ENCODE peak calls at places on chromosomes 1 and 21, in seven cellular contexts. One of them, this sample, is unnamed.

GRCh38 chr21:42479582-42479981 is 16.4 kb downstream of the RSPH1 start:
- DNase-seq in HCT116: no peak
- DNase-seq in H1: no peak
- DNase-seq in SK-N-SH: no peak
- DNase-seq in HepG2: no peak
- DNase-seq in K562: no peak
- DNase-seq in GM12878: no peak
- DNase-seq in this sample: no peak

GRCh38 chr1:219416598-219417238 is 196.2 kb downstream of the ZC3H11B start:
- DNase-seq in H1: peak; percentile 13
- DNase-seq in SK-N-SH: peak; percentile 44
- DNase-seq in GM12878: peak; percentile 15
- DNase-seq in K562: peak; percentile 26
- DNase-seq in HepG2: peak; percentile 47
- DNase-seq in HCT116: peak; percentile 45
- DNase-seq in this sample: peak; percentile 28

GRCh38 chr1:169106095-169106920 is at the start of gene ATP1B1:
- DNase-seq in SK-N-SH: peak; percentile 96
- DNase-seq in GM12878: no peak
- DNase-seq in HepG2: peak; percentile 79
- DNase-seq in K562: peak; percentile 98
- DNase-seq in H1: peak; percentile 63
- DNase-seq in HCT116: peak; percentile 64
- DNase-seq in this sample: peak; percentile 99

GRCh38 chr1:87853576-87854351 is 525.1 kb downstream of the LMO4 start:
- DNase-seq in H1: no peak
- DNase-seq in HCT116: no peak
- DNase-seq in HepG2: no peak
- DNase-seq in K562: no peak
- DNase-seq in SK-N-SH: no peak
- DNase-seq in GM12878: no peak
- DNase-seq in this sample: no peak

GRCh38 chr1:108009603-108010195 is 44.7 kb upstream of the VAV3 start:
- DNase-seq in H1: no peak
- DNase-seq in GM12878: no peak
- DNase-seq in K562: no peak
- DNase-seq in HCT116: no peak
- DNase-seq in SK-N-SH: no peak
- DNase-seq in HepG2: no peak
- DNase-seq in this sample: no peak

GRCh38 chr1:214864896-214865688 is 217.4 kb upstream of the KCNK2 start:
- DNase-seq in GM12878: no peak
- DNase-seq in SK-N-SH: no peak
- DNase-seq in HepG2: no peak
- DNase-seq in H1: no peak
- DNase-seq in K562: no peak
- DNase-seq in HCT116: no peak
- DNase-seq in this sample: no peak

GRCh38 chr1:50209749-50210148 is 101.0 kb downstream of the ELAVL4 start:
- DNase-seq in SK-N-SH: no peak
- DNase-seq in H1: no peak
- DNase-seq in HepG2: no peak
- DNase-seq in K562: no peak
- DNase-seq in GM12878: no peak
- DNase-seq in HCT116: no peak
- DNase-seq in this sample: no peak

GRCh38 chr1:115282825-115283224 is 55.2 kb downstream of the NGF start:
- DNase-seq in HCT116: no peak
- DNase-seq in H1: no peak
- DNase-seq in GM12878: no peak
- DNase-seq in HepG2: no peak
- DNase-seq in K562: no peak
- DNase-seq in SK-N-SH: no peak
- DNase-seq in this sample: no peak

GRCh38 chr1:158124034-158124433 is 56.7 kb upstream of the CD1D start:
- DNase-seq in K562: no peak
- DNase-seq in SK-N-SH: no peak
- DNase-seq in GM12878: no peak
- DNase-seq in H1: no peak
- DNase-seq in HCT116: no peak
- DNase-seq in HepG2: no peak
- DNase-seq in this sample: no peak

GRCh38 chr1:36585760-36586072 is 103.0 kb upstream of the CSF3R start:
- DNase-seq in H1: no peak
- DNase-seq in K562: no peak
- DNase-seq in HepG2: no peak
- DNase-seq in HCT116: no peak
- DNase-seq in SK-N-SH: no peak
- DNase-seq in GM12878: no peak
- DNase-seq in this sample: no peak

GRCh38 chr1:106498238-106498637 is 558.2 kb upstream of the PRMT6 start:
- DNase-seq in HepG2: no peak
- DNase-seq in H1: no peak
- DNase-seq in K562: no peak
- DNase-seq in HCT116: no peak
- DNase-seq in SK-N-SH: no peak
- DNase-seq in GM12878: no peak
- DNase-seq in this sample: no peak

GRCh38 chr1:205582046-205582445 is 49.8 kb downstream of the ELK4 start:
- DNase-seq in HCT116: no peak
- DNase-seq in H1: no peak
- DNase-seq in SK-N-SH: no peak
- DNase-seq in GM12878: no peak
- DNase-seq in HepG2: peak; percentile 16
- DNase-seq in K562: no peak
- DNase-seq in this sample: no peak

GRCh38 chr1:192475329-192475728 is 100.2 kb upstream of the RGS1 start:
- DNase-seq in H1: no peak
- DNase-seq in K562: no peak
- DNase-seq in GM12878: no peak
- DNase-seq in SK-N-SH: no peak
- DNase-seq in HepG2: no peak
- DNase-seq in HCT116: no peak
- DNase-seq in this sample: no peak

GRCh38 chr21:44929799-44930542 is 9.3 kb upstream of the ITGB2 start:
- DNase-seq in HepG2: no peak
- DNase-seq in K562: no peak
- DNase-seq in HCT116: no peak
- DNase-seq in GM12878: no peak
- DNase-seq in H1: no peak
- DNase-seq in SK-N-SH: no peak
- DNase-seq in this sample: no peak

GRCh38 chr1:37035828-37036666 is 1.7 kb upstream of the GRIK3 start:
- DNase-seq in HCT116: no peak
- DNase-seq in SK-N-SH: peak; percentile 45
- DNase-seq in GM12878: no peak
- DNase-seq in H1: no peak
- DNase-seq in K562: peak; percentile 47
- DNase-seq in HepG2: no peak
- DNase-seq in this sample: no peak

GRCh38 chr1:226915672-226915995 is 24.5 kb upstream of the COQ8A start:
- DNase-seq in H1: no peak
- DNase-seq in HCT116: no peak
- DNase-seq in GM12878: no peak
- DNase-seq in K562: no peak
- DNase-seq in HepG2: no peak
- DNase-seq in SK-N-SH: no peak
- DNase-seq in this sample: no peak

GRCh38 chr1:55378582-55378981 is 163.4 kb upstream of the USP24 start:
- DNase-seq in HCT116: peak; percentile 38
- DNase-seq in K562: peak; percentile 52
- DNase-seq in SK-N-SH: no peak
- DNase-seq in H1: peak; percentile 27
- DNase-seq in GM12878: no peak
- DNase-seq in HepG2: peak; percentile 24
- DNase-seq in this sample: peak; percentile 15

GRCh38 chr1:61636392-61636791 is 88.5 kb downstream of the TM2D1 start:
- DNase-seq in HCT116: no peak
- DNase-seq in H1: no peak
- DNase-seq in K562: no peak
- DNase-seq in GM12878: no peak
- DNase-seq in HepG2: no peak
- DNase-seq in SK-N-SH: no peak
- DNase-seq in this sample: no peak

GRCh38 chr1:223489439-223489838 is 96.2 kb downstream of the CCDC185 start:
- DNase-seq in K562: no peak
- DNase-seq in H1: no peak
- DNase-seq in HCT116: no peak
- DNase-seq in GM12878: no peak
- DNase-seq in HepG2: no peak
- DNase-seq in SK-N-SH: no peak
- DNase-seq in this sample: no peak

GRCh38 chr1:167440776-167441175 is 77.6 kb downstream of the CD247 start:
- DNase-seq in H1: no peak
- DNase-seq in K562: no peak
- DNase-seq in SK-N-SH: no peak
- DNase-seq in HCT116: no peak
- DNase-seq in GM12878: no peak
- DNase-seq in HepG2: no peak
- DNase-seq in this sample: no peak

GRCh38 chr1:229665912-229666558 is 40.0 kb downstream of the URB2 start:
- DNase-seq in K562: no peak
- DNase-seq in SK-N-SH: no peak
- DNase-seq in HCT116: no peak
- DNase-seq in HepG2: no peak
- DNase-seq in GM12878: no peak
- DNase-seq in H1: no peak
- DNase-seq in this sample: no peak

GRCh38 chr21:25764065-25764464 is 29.3 kb downstream of the GABPA start:
- DNase-seq in H1: no peak
- DNase-seq in SK-N-SH: no peak
- DNase-seq in K562: no peak
- DNase-seq in HCT116: no peak
- DNase-seq in HepG2: no peak
- DNase-seq in GM12878: no peak
- DNase-seq in this sample: no peak

GRCh38 chr1:154969741-154970452 is 650 bp downstream of the SHC1 start:
- DNase-seq in GM12878: no peak
- DNase-seq in SK-N-SH: no peak
- DNase-seq in H1: no peak
- DNase-seq in K562: no peak
- DNase-seq in HepG2: no peak
- DNase-seq in HCT116: no peak
- DNase-seq in this sample: no peak

GRCh38 chr1:50488403-50488802 is 65.2 kb upstream of the DMRTA2 start:
- DNase-seq in HepG2: no peak
- DNase-seq in K562: no peak
- DNase-seq in GM12878: no peak
- DNase-seq in SK-N-SH: no peak
- DNase-seq in HCT116: no peak
- DNase-seq in H1: no peak
- DNase-seq in this sample: no peak

GRCh38 chr1:31769720-31770390 is 5.7 kb upstream of the ADGRB2 start:
- DNase-seq in GM12878: no peak
- DNase-seq in K562: no peak
- DNase-seq in HepG2: no peak
- DNase-seq in H1: no peak
- DNase-seq in SK-N-SH: peak; percentile 87
- DNase-seq in HCT116: no peak
- DNase-seq in this sample: peak; percentile 55

GRCh38 chr1:202615501-202616354 is 94.5 kb downstream of the SYT2 start:
- DNase-seq in H1: no peak
- DNase-seq in GM12878: peak; percentile 70
- DNase-seq in HepG2: no peak
- DNase-seq in HCT116: no peak
- DNase-seq in SK-N-SH: peak; percentile 34
- DNase-seq in K562: no peak
- DNase-seq in this sample: no peak
- TF ChIP-seq JUND in H1: no peak
- TF ChIP-seq JUND in GM12878: no peak
- TF ChIP-seq JUND in HepG2: no peak
- TF ChIP-seq JUND in HCT116: no peak
- TF ChIP-seq JUND in SK-N-SH: no peak
- TF ChIP-seq JUND in K562: no peak
- TF ChIP-seq JUND in this sample: no peak

DNA sequence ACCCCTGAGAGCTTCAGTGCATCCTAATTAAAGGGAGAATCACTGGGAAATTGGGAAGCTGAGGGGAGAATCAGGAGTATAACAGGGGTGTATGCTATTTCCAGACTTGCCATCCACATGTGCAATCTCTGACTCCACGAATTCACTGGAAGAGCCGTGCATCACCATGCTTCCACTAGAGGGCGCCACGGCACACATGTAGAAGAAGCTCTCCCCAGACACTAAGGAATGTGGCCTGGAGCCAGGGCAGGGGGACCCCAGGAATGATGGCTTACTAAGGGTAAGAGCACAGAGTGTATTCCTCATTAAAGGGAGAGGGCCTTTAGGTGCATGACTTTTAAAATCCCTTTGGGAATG is 81.5 kb downstream of the ABCA4 start:
- DNase-seq in SK-N-SH: peak; percentile 74
- DNase-seq in K562: peak; percentile 61
- DNase-seq in HCT116: peak; percentile 56
- DNase-seq in HepG2: peak; percentile 75
- DNase-seq in GM12878: no peak
- DNase-seq in H1: peak; percentile 63
- DNase-seq in this sample: peak; percentile 74
- TF ChIP-seq JUND in SK-N-SH: no peak
- TF ChIP-seq JUND in K562: no peak
- TF ChIP-seq JUND in HCT116: no peak
- TF ChIP-seq JUND in HepG2: no peak
- TF ChIP-seq JUND in GM12878: no peak
- TF ChIP-seq JUND in H1: no peak
- TF ChIP-seq JUND in this sample: no peak

GRCh38 chr1:162639718-162640117 is 7.5 kb downstream of the DDR2 start:
- DNase-seq in H1: no peak
- DNase-seq in GM12878: no peak
- DNase-seq in K562: no peak
- DNase-seq in HepG2: no peak
- DNase-seq in SK-N-SH: no peak
- DNase-seq in HCT116: no peak
- DNase-seq in this sample: no peak
- TF ChIP-seq JUND in H1: no peak
- TF ChIP-seq JUND in GM12878: no peak
- TF ChIP-seq JUND in K562: no peak
- TF ChIP-seq JUND in HepG2: no peak
- TF ChIP-seq JUND in SK-N-SH: no peak
- TF ChIP-seq JUND in HCT116: no peak
- TF ChIP-seq JUND in this sample: no peak

DNA sequence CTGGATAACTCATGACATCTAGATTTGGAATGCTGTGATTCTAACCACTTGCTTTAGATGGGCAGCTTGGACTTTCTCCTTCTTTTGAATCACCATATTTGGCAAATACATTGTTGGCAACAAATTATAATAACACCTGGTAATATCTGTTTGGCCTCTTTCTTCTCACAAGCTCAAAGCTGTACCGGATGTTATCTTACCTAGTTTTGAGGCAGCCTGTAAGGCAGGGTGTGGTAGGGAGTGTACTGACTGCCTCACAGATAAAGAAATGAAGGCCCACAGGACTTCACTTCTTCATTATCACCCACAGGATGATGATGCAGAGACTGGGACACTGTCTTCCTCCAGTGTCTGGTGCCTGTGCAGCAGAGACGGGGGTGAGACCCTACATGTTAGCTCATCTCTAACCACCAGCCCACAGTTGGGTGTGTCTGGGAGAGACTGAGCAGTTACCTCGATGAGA is 28.5 kb downstream of the TUFT1 start:
- DNase-seq in SK-N-SH: no peak
- DNase-seq in H1: no peak
- DNase-seq in GM12878: no peak
- DNase-seq in K562: peak; percentile 21
- DNase-seq in HCT116: no peak
- DNase-seq in HepG2: no peak
- DNase-seq in this sample: no peak
- TF ChIP-seq JUND in SK-N-SH: no peak
- TF ChIP-seq JUND in H1: no peak
- TF ChIP-seq JUND in GM12878: no peak
- TF ChIP-seq JUND in K562: no peak
- TF ChIP-seq JUND in HCT116: no peak
- TF ChIP-seq JUND in HepG2: no peak
- TF ChIP-seq JUND in this sample: no peak

GRCh38 chr21:37532868-37533780 is 166.6 kb downstream of the DYRK1A start:
- DNase-seq in K562: peak; percentile 66
- DNase-seq in HCT116: peak; percentile 47
- DNase-seq in GM12878: no peak
- DNase-seq in SK-N-SH: no peak
- DNase-seq in HepG2: no peak
- DNase-seq in H1: peak; percentile 10
- DNase-seq in this sample: no peak
- TF ChIP-seq JUND in K562: peak; percentile 95
- TF ChIP-seq JUND in HCT116: peak; percentile 79
- TF ChIP-seq JUND in GM12878: no peak
- TF ChIP-seq JUND in SK-N-SH: no peak
- TF ChIP-seq JUND in HepG2: no peak
- TF ChIP-seq JUND in H1: no peak
- TF ChIP-seq JUND in this sample: no peak

This sample was measured in T47D.